ENCODE peak calls at places on chromosomes 12 and 14, in four cellular contexts. One of them, this sample, is unnamed. For H3K36me3, the result is how much of the 10 kb centered on the place peaks cover.

GRCh38 chr14:25516838-25517237 is 466.9 kb upstream of the STXBP6 start:
- DNase-seq in WERI-Rb-1: no peak
- DNase-seq in prostate gland: no peak
- DNase-seq in cardiac muscle cell: no peak
- DNase-seq in this sample: no peak

GRCh38 chr14:76697246-76697645 is 64.0 kb upstream of the VASH1 start:
- DNase-seq in WERI-Rb-1: no peak
- DNase-seq in cardiac muscle cell: no peak
- DNase-seq in prostate gland: no peak
- DNase-seq in this sample: no peak

GRCh38 chr14:78970677-78971076 is 800.5 kb downstream of the NRXN3 start:
- DNase-seq in prostate gland: no peak
- DNase-seq in cardiac muscle cell: no peak
- DNase-seq in WERI-Rb-1: no peak
- DNase-seq in this sample: peak

GRCh38 chr12:89733579-89734201 is 25.1 kb upstream of the ATP2B1 start:
- DNase-seq in prostate gland: no peak
- DNase-seq in cardiac muscle cell: peak
- DNase-seq in WERI-Rb-1: no peak
- DNase-seq in this sample: peak

GRCh38 chr14:90500665-90501370 is 104.0 kb downstream of the CALM1 start:
- DNase-seq in WERI-Rb-1: no peak
- DNase-seq in cardiac muscle cell: no peak
- DNase-seq in prostate gland: no peak
- DNase-seq in this sample: no peak

GRCh38 chr12:4270670-4271432 is 2.7 kb upstream of the CCND2 start:
- DNase-seq in WERI-Rb-1: no peak
- DNase-seq in cardiac muscle cell: no peak
- DNase-seq in prostate gland: no peak
- DNase-seq in this sample: no peak

GRCh38 chr12:56616244-56616643 is 13.9 kb downstream of the BAZ2A start:
- DNase-seq in cardiac muscle cell: no peak
- DNase-seq in WERI-Rb-1: no peak
- DNase-seq in prostate gland: no peak
- DNase-seq in this sample: no peak

GRCh38 chr12:5173511-5174011 is 129.9 kb downstream of the KCNA5 start:
- DNase-seq in cardiac muscle cell: no peak
- DNase-seq in WERI-Rb-1: no peak
- DNase-seq in prostate gland: no peak
- DNase-seq in this sample: no peak

GRCh38 chr14:102394717-102395378 is 32.1 kb downstream of the TECPR2 start:
- DNase-seq in cardiac muscle cell: peak
- DNase-seq in prostate gland: no peak
- DNase-seq in WERI-Rb-1: no peak
- DNase-seq in this sample: no peak

GRCh38 chr12:67661311-67662011 is 12.9 kb downstream of the DYRK2 start:
- DNase-seq in prostate gland: no peak
- DNase-seq in WERI-Rb-1: no peak
- DNase-seq in cardiac muscle cell: peak
- DNase-seq in this sample: no peak

GRCh38 chr12:84756961-84757360 is 155.6 kb downstream of the SLC6A15 start:
- DNase-seq in cardiac muscle cell: peak
- DNase-seq in prostate gland: no peak
- DNase-seq in WERI-Rb-1: no peak
- DNase-seq in this sample: peak

GRCh38 chr12:73465106-73465505 is 1072.5 kb upstream of the ATXN7L3B start:
- DNase-seq in cardiac muscle cell: no peak
- DNase-seq in WERI-Rb-1: no peak
- DNase-seq in prostate gland: no peak
- DNase-seq in this sample: no peak

GRCh38 chr12:95506707-95507523 is 33.0 kb downstream of the METAP2 start:
- DNase-seq in cardiac muscle cell: peak
- DNase-seq in prostate gland: no peak
- DNase-seq in WERI-Rb-1: no peak
- DNase-seq in this sample: peak

GRCh38 chr12:95509300-95509699 is 35.3 kb downstream of the METAP2 start:
- DNase-seq in WERI-Rb-1: no peak
- DNase-seq in prostate gland: no peak
- DNase-seq in cardiac muscle cell: no peak
- DNase-seq in this sample: no peak

GRCh38 chr12:95504140-95504539 is 30.2 kb downstream of the METAP2 start:
- DNase-seq in prostate gland: no peak
- DNase-seq in cardiac muscle cell: no peak
- DNase-seq in WERI-Rb-1: no peak
- DNase-seq in this sample: no peak

GRCh38 chr12:95505039-95505438 is 31.1 kb downstream of the METAP2 start:
- DNase-seq in prostate gland: no peak
- DNase-seq in cardiac muscle cell: no peak
- DNase-seq in WERI-Rb-1: no peak
- DNase-seq in this sample: no peak
- H3K27ac ChIP-seq in prostate gland: no peak
- H3K27ac ChIP-seq in cardiac muscle cell: no peak
- H3K27ac ChIP-seq in WERI-Rb-1: no peak
- H3K27ac ChIP-seq in this sample: no peak

GRCh38 chr14:52879958-52880357 is 70.9 kb downstream of the FERMT2 start:
- DNase-seq in WERI-Rb-1: no peak
- DNase-seq in cardiac muscle cell: peak
- DNase-seq in prostate gland: no peak
- DNase-seq in this sample: peak

GRCh38 chr14:52877628-52878027 is 73.2 kb downstream of the FERMT2 start:
- DNase-seq in prostate gland: no peak
- DNase-seq in cardiac muscle cell: peak
- DNase-seq in WERI-Rb-1: no peak
- DNase-seq in this sample: no peak

GRCh38 chr14:52878469-52878868 is 72.4 kb downstream of the FERMT2 start:
- DNase-seq in cardiac muscle cell: no peak
- DNase-seq in WERI-Rb-1: no peak
- DNase-seq in prostate gland: no peak
- DNase-seq in this sample: no peak

GRCh38 chr14:52876806-52877205 is 74.0 kb downstream of the FERMT2 start:
- DNase-seq in cardiac muscle cell: no peak
- DNase-seq in WERI-Rb-1: no peak
- DNase-seq in prostate gland: no peak
- DNase-seq in this sample: no peak

DNA sequence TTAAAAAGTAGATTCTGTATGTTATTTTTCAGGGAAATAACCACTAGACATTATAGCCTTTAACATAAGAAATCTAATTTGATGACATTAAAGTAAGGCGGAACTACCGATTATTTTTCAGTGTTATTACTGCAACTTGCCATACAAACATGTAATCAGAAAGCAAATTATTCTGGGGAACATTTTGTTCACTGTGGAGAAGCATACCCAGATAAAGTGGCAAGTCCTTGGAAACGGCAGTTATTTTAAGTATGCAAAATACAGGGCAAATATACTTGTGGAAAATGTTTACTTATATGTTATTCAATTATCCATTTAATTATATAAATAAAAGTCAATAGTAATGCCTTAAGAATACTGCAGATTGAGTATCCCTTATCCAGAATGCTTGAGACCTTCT is 71.9 kb downstream of the FERMT2 start:
- DNase-seq in cardiac muscle cell: no peak
- DNase-seq in prostate gland: no peak
- DNase-seq in WERI-Rb-1: no peak
- DNase-seq in this sample: no peak
- H3K36me3 ChIP-seq in cardiac muscle cell: under half
- H3K36me3 ChIP-seq in prostate gland: under half
- H3K36me3 ChIP-seq in WERI-Rb-1: under half
- H3K36me3 ChIP-seq in this sample: under half

GRCh38 chr12:11805043-11805442 is 155.6 kb downstream of the ETV6 start:
- DNase-seq in cardiac muscle cell: no peak
- DNase-seq in WERI-Rb-1: no peak
- DNase-seq in prostate gland: no peak
- DNase-seq in this sample: no peak
- TF ChIP-seq CTCF in cardiac muscle cell: no peak
- TF ChIP-seq CTCF in WERI-Rb-1: peak
- TF ChIP-seq CTCF in prostate gland: no peak
- TF ChIP-seq CTCF in this sample: peak

DNA sequence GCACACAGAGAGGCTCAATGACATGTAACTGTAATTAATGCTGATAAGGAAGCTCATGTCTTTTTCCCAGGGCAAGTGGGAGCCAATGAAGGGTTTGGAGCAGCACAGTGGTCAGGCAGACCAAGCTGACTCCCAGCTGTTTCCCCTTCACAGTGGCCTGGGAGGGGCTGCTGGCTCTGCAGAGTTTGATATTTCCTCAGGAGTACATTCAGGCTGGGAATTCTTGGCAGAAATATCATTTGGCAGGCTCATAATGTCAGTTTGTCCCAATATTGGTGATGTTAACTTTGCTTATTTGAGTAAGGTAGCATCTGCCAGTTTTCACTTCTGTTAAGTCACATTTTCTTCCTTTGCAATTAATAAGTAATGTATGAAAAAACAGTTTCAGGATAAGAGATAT is 247.0 kb downstream of the EMP1 start:
- DNase-seq in cardiac muscle cell: no peak
- DNase-seq in prostate gland: no peak
- DNase-seq in WERI-Rb-1: no peak
- DNase-seq in this sample: no peak
- H3K27ac ChIP-seq in cardiac muscle cell: no peak
- H3K27ac ChIP-seq in prostate gland: no peak
- H3K27ac ChIP-seq in WERI-Rb-1: no peak
- H3K27ac ChIP-seq in this sample: no peak

GRCh38 chr12:48054955-48055821 is 50.7 kb downstream of the SENP1 start:
- DNase-seq in cardiac muscle cell: no peak
- DNase-seq in WERI-Rb-1: no peak
- DNase-seq in prostate gland: no peak
- DNase-seq in this sample: no peak

GRCh38 chr12:48058771-48059170 is 47.1 kb downstream of the SENP1 start:
- DNase-seq in WERI-Rb-1: no peak
- DNase-seq in cardiac muscle cell: no peak
- DNase-seq in prostate gland: no peak
- DNase-seq in this sample: no peak

GRCh38 chr12:48063530-48063929 is 42.3 kb downstream of the SENP1 start:
- DNase-seq in prostate gland: no peak
- DNase-seq in cardiac muscle cell: no peak
- DNase-seq in WERI-Rb-1: no peak
- DNase-seq in this sample: no peak

GRCh38 chr12:48061943-48062719 is 43.7 kb downstream of the SENP1 start:
- DNase-seq in prostate gland: no peak
- DNase-seq in WERI-Rb-1: no peak
- DNase-seq in cardiac muscle cell: peak
- DNase-seq in this sample: no peak

DNA sequence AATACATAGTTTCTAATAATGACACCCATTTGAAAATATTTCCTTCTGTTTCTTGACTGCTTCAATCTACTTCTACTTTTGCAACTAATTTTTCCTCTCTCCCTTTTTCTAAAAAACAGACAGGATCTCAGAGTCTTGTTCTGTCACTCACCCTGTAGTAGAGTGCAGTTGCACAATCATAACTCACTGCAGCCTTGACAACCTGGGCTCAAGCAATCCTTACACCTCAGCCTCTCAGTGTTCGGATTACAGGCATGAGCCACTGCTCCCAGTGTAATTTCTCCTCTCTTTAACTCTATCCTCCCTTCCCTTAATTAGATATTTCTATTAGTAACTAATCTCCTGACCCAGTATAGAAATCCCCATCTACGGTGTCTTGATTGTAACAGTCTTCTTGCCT is 45.4 kb downstream of the SENP1 start:
- DNase-seq in WERI-Rb-1: no peak
- DNase-seq in prostate gland: no peak
- DNase-seq in cardiac muscle cell: no peak
- DNase-seq in this sample: no peak
- H3K36me3 ChIP-seq in WERI-Rb-1: half or more
- H3K36me3 ChIP-seq in prostate gland: under half
- H3K36me3 ChIP-seq in cardiac muscle cell: under half
- H3K36me3 ChIP-seq in this sample: under half